ENCODE peak calls at places on chromosomes 7 and 10, in four cellular contexts. W is pons, I is ovary, N is WERI-Rb-1. Y is an unnamed sample.

GRCh38 chr10:113058175-113058961 is 108.3 kb downstream of the TCF7L2 start:
- DNase-seq in N (peak; percentile 65), W (peak; percentile 45), I (no peak), Y (peak; percentile 46)

GRCh38 chr7:884191-885003 is 8.0 kb downstream of the GET4 start:
- DNase-seq in N (no peak), W (no peak), I (no peak), Y (no peak)

GRCh38 chr10:104315486-104315921 is 22.8 kb downstream of the ITPRIP start:
- DNase-seq in N (no peak), W (no peak), I (no peak), Y (no peak)

GRCh38 chr7:111363099-111363498 is 199.2 kb downstream of the IMMP2L start:
- DNase-seq in W (no peak), N (no peak), I (no peak), Y (no peak)

GRCh38 chr10:102918817-102919236 is 733 bp downstream of the CNNM2 start:
- DNase-seq in N (no peak), I (no peak), W (no peak), Y (no peak)

GRCh38 chr10:117374506-117375359 is 507 bp downstream of the PDZD8 start:
- DNase-seq in N (peak; percentile 30), W (peak; percentile 26), I (no peak), Y (peak; percentile 57)

GRCh38 chr7:146961617-146962016 is 845.0 kb downstream of the CNTNAP2 start:
- DNase-seq in I (no peak), N (no peak), W (peak; percentile 25), Y (no peak)

GRCh38 chr7:84139986-84140729 is 54.4 kb downstream of the SEMA3A start:
- DNase-seq in I (no peak), W (no peak), N (no peak), Y (no peak)

GRCh38 chr10:45355494-45355893 is 18.5 kb upstream of the ALOX5 start:
- DNase-seq in W (no peak), I (no peak), N (no peak), Y (no peak)